ENCODE peak calls at places on chromosomes 7 and 10, in six cellular contexts. S, D, Y, P, H and U are unnamed samples.

GRCh38 chr10:133361227-133361626 is 3.4 kb upstream of the FUOM start:
- DNase-seq in S (no peak), D (no peak), Y (no peak), P (no peak), H (no peak), U (no peak)

GRCh38 chr10:92790449-92790848 is 57.9 kb upstream of the EXOC6 start:
- DNase-seq in S (no peak), D (no peak), Y (no peak), P (no peak), H (no peak), U (no peak)

GRCh38 chr7:150399861-150400778 is 21.0 kb downstream of the ZNF775 start:
- DNase-seq in S (peak; percentile 44), D (no peak), Y (no peak), P (no peak), H (no peak), U (no peak)

GRCh38 chr10:78911533-78912340 is 157.0 kb upstream of the ZMIZ1 start:
- DNase-seq in S (no peak), D (no peak), Y (peak; percentile 74), P (no peak), H (no peak), U (no peak)

GRCh38 chr10:103548581-103549348 is 55.3 kb downstream of the NEURL1 start:
- DNase-seq in S (no peak), D (no peak), Y (peak; percentile 83), P (no peak), H (no peak), U (no peak)

GRCh38 chr10:33279791-33280190 is 54.7 kb downstream of the NRP1 start:
- DNase-seq in S (no peak), D (no peak), Y (no peak), P (no peak), H (no peak), U (no peak)

GRCh38 chr10:14299516-14299915 is 31.2 kb downstream of the FRMD4A start:
- DNase-seq in S (no peak), D (no peak), Y (no peak), P (no peak), H (no peak), U (no peak)

GRCh38 chr10:38038107-38038931 is 27.8 kb downstream of the ZNF33A start:
- DNase-seq in S (no peak), D (no peak), Y (no peak), P (no peak), H (no peak), U (no peak)

GRCh38 chr7:52794621-52795020 is 240.8 kb upstream of the POM121L12 start:
- DNase-seq in S (no peak), D (no peak), Y (no peak), P (no peak), H (no peak), U (no peak)

GRCh38 chr7:14759785-14760184 is 142.8 kb downstream of the DGKB start:
- DNase-seq in S (no peak), D (no peak), Y (no peak), P (no peak), H (no peak), U (no peak)

GRCh38 chr10:89419548-89419947 is 5.2 kb downstream of the IFIT5 start:
- DNase-seq in S (no peak), D (no peak), Y (no peak), P (no peak), H (no peak), U (no peak)

GRCh38 chr10:62693306-62693705 is 111.2 kb upstream of the ADO start:
- DNase-seq in S (no peak), D (no peak), Y (no peak), P (no peak), H (no peak), U (no peak)

GRCh38 chr7:1225462-1226154 is 7.1 kb upstream of the UNCX start:
- DNase-seq in S (no peak), D (no peak), Y (no peak), P (no peak), H (no peak), U (no peak)

GRCh38 chr10:52347327-52347667 is 33.2 kb downstream of the DKK1 start:
- DNase-seq in S (no peak), D (no peak), Y (no peak), P (no peak), H (no peak), U (no peak)

DNA sequence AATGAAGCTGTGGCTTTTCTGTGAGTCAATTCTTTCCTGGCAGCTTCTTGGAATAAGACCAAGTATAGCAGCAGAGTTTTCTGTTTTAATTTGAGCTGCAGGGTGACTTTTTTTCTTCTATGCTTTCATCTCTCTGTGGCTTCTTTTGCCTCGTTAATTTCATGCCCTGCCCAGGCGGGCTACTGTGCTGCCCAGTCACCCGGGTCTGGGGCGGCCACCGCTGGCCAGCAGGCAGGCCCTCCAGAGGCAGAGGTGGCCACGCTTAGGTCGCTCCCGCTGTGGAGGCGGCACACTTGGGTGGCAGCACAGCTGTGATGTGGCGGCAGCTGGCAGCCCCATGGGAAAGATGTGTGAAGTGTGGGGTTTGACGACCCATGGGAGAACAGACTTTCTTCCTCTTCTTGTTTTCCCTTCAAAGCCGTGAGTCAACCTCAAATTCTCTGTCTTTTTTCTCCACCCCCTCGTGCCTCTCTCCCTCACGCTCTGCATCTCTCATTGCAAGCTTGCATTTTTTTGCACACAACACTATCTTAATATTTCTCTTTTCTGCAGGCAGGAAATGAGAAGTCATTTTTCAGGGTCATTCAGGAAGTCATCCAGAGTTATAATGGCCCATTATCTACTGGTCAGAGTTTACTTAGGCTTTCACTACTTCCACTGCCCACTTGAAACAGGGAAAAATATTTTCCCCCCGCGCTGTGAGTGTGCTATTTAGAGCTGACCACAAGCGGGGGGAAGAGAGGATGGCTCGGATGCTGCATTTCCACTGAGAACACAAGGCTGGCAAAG is 67.8 kb downstream of the EGFR start:
- DNase-seq in S (no peak), D (no peak), Y (no peak), P (peak; percentile 64), H (no peak), U (no peak)
- H3K27ac ChIP-seq in S (peak overlapping the region; percentile 23), D (peak overlapping the region; percentile 47), Y (peak overlapping the region; percentile 83), P (peak overlapping the region; percentile 87), H (no peak overlapping the region), U (no peak overlapping the region)

GRCh38 chr7:105581066-105581811 is at the start of gene EFCAB10:
- DNase-seq in S (peak; percentile 88), D (peak; percentile 25), Y (peak; percentile 71), P (peak; percentile 56), H (peak; percentile 6), U (peak; percentile 40)
- H3K27ac ChIP-seq in S (peak within 1 kb of the TSS; percentile 81), D (no peak within 1 kb of the TSS), Y (no peak within 1 kb of the TSS), P (peak within 1 kb of the TSS; percentile 28), H (no peak within 1 kb of the TSS), U (no peak within 1 kb of the TSS)

DNA sequence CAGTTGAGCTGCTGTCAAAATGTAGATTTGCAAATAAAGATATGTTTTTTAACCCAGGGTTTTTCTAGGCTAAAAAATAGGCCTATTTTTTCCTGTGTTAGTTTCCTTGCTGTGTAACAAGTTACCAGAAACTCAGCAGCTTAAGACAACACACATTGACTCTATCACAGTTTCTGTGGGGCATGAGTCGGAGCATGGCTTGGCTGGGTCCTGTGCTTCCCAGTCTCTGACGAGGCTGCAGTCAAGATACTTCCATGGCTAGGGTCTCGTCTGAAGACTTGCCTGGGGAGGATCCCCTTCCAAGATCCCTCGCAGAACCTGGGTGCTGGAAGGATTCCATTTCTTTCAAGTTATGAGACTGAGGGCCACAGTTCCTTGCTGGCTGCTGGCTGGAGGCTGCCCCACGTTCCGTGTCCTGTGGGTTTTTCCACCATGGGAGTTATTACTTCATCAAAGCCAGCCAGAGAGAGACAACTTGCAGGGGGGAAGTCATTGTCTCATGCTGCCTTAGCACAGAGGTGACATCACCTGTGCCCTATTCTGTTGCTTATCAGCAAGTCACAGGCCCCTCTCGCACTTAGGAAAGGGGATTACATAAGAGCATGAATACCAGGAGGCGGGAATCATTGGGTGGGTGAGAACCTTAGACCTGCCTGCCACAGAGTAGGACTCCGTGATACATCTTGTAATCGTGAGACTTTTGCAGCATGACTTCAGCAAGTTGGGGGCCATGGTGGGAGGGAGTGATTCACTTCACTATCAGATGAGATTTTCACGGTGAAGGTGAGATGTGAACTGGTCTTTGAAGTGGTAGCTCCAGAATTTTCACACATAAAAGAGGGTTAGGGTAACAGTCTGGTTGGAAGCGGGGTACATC is 77.9 kb downstream of the CCNY start:
- DNase-seq in S (no peak), D (no peak), Y (no peak), P (no peak), H (no peak), U (no peak)
- H3K27ac ChIP-seq in S (no peak overlapping the region), D (no peak overlapping the region), Y (no peak overlapping the region), P (no peak overlapping the region), H (no peak overlapping the region), U (peak overlapping the region; percentile 54)

DNA sequence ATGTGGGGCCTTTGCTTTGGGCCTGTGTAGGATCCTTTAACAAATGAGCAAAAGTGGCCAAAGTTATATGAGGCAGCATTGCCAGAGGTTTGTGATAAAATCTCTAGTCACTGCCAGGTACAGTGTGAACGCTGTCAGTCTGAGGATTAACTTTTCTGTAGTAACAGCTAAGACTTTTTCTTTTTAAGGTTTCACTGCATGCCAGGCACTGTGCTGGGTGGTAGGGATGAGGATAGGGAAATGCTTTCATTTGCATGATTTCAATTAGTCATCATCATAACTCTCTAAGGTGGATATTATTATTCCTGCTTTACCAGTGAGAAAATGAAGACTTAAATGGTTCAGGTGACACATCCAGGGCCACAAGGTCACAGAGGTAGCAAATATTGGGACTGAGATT is 79.7 kb upstream of the BMPER start:
- DNase-seq in S (no peak), D (no peak), Y (no peak), P (no peak), H (no peak), U (no peak)
- H3K27ac ChIP-seq in S (no peak overlapping the region), D (no peak overlapping the region), Y (no peak overlapping the region), P (no peak overlapping the region), H (no peak overlapping the region), U (no peak overlapping the region)

GRCh38 chr10:71981024-71981867 is 17.1 kb downstream of the CHST3 start:
- DNase-seq in S (no peak), D (no peak), Y (peak; percentile 42), P (no peak), H (no peak), U (peak; percentile 92)
- H3K27ac ChIP-seq in S (no peak overlapping the region), D (peak overlapping the region; percentile 29), Y (peak overlapping the region; percentile 50), P (no peak overlapping the region), H (no peak overlapping the region), U (peak overlapping the region; percentile 97)

DNA sequence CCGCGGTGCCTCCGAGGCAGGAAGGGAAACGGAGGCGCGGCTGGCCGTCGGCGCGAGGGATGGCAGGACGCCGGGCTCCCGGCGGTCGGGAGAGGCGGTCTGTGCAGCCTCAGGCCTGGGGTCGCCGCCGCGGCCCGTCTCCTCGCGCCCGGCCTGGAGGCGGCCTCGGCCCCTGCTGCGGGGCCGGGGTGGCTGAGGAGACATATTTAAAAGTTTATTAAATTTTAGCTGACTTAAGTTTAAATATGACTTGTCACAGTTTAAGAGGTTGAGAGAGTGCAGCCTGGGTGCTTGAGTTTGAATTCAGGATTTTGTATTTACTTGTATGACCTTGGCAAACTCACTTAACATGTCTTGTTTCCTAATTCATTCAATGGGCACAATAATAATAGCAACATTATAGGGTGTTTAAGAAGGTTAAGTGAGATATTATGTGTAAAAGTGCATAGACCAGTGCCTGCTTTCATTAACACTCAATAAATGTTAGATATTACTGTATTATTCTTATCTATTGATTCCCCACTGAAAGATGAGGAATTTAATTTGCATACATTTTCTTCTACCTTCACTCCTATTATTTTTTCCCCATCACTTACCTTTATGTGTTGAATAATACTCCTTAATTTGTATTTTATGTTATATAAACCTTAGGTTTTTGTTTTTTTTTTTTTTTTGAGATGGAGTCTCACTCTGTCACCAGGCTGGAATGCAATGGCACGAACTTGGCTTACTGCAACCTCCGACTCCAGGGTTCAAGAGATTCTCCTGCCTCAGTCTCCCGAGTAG is 718 bp downstream of the DYNC2I1 start:
- DNase-seq in S (no peak), D (no peak), Y (no peak), P (no peak), H (no peak), U (no peak)
- H3K27ac ChIP-seq in S (peak overlapping the region; percentile 85), D (peak overlapping the region; percentile 83), Y (peak overlapping the region; percentile 61), P (peak overlapping the region; percentile 80), H (peak overlapping the region; percentile 68), U (peak overlapping the region; percentile 67)